ENCODE peak calls at places on chromosomes 12 and 14, in nine cellular contexts. F is globus pallidus; M is lower lobe of right lung; E is neural crest cell; W is naive thymus-derived CD4-positive, alpha-beta T cell; R is stimulated activated CD8-positive, alpha-beta memory T cell treated with anti-CD3 and anti-CD28 coated beads, Interleukin-4, amount 100 ng/mL, for 24 hours; I is NCI-H460; D is cardiac fibroblast; T is substantia nigra. Q is an unnamed sample.

GRCh38 chr14:65334765-65335411 is 77.6 kb upstream of the FUT8 start:
- DNase-seq in M (no peak), W (no peak), R (no peak), E (no peak), F (no peak), D (no peak), T (no peak), I (no peak), Q (no peak)

GRCh38 chr14:101716956-101717662 is 44.4 kb upstream of the PPP2R5C start:
- DNase-seq in I (no peak), F (no peak), W (no peak), R (no peak), E (no peak), D (peak), T (no peak), M (no peak), Q (no peak)

GRCh38 chr14:90625445-90625844 is 190.8 kb downstream of the TTC7B start:
- DNase-seq in M (no peak), I (no peak), T (no peak), R (no peak), W (no peak), E (no peak), F (no peak), D (no peak), Q (no peak)

GRCh38 chr12:57489157-57489641 is 1.3 kb downstream of the MARS1 start:
- DNase-seq in M (no peak), R (no peak), I (no peak), T (no peak), W (no peak), D (peak), F (no peak), E (no peak), Q (no peak)

GRCh38 chr12:169528-170360 is 44.2 kb downstream of the SLC6A12 start:
- DNase-seq in D (no peak), R (no peak), F (no peak), E (no peak), M (no peak), T (no peak), W (no peak), I (no peak), Q (no peak)

GRCh38 chr12:57164966-57165365 is 17.5 kb upstream of the LRP1-AS start:
- DNase-seq in T (no peak), D (peak), E (no peak), I (no peak), F (no peak), M (no peak), W (no peak), R (no peak), Q (no peak)

GRCh38 chr12:107318804-107319535 is 225.6 kb upstream of the CRY1 start:
- DNase-seq in F (no peak), E (peak), W (peak), I (no peak), R (no peak), D (peak), M (peak), T (no peak), Q (no peak)

GRCh38 chr12:52523825-52524224 is 3.6 kb upstream of the KRT5 start:
- DNase-seq in I (no peak), T (no peak), R (no peak), E (no peak), M (no peak), D (no peak), F (no peak), W (no peak), Q (no peak)

GRCh38 chr12:95538656-95539055 is 12.6 kb downstream of the USP44 start:
- DNase-seq in D (no peak), E (no peak), W (no peak), F (no peak), I (no peak), R (no peak), M (no peak), T (no peak), Q (no peak)

GRCh38 chr14:75800792-75801191 is 139.7 kb downstream of the TTLL5 start:
- DNase-seq in W (no peak), R (no peak), D (no peak), E (no peak), T (no peak), F (no peak), I (no peak), M (no peak), Q (no peak)

GRCh38 chr14:100199240-100199860 is 39.6 kb upstream of the YY1 start:
- DNase-seq in R (no peak), M (no peak), T (no peak), E (no peak), W (no peak), D (no peak), F (no peak), I (no peak), Q (no peak)

GRCh38 chr14:99179946-99180345 is 92.1 kb downstream of the BCL11B start:
- DNase-seq in W (no peak), F (no peak), T (no peak), D (no peak), R (no peak), E (no peak), I (no peak), M (no peak), Q (no peak)

GRCh38 chr14:90602088-90602687 is 205.4 kb downstream of the CALM1 start:
- DNase-seq in I (no peak), M (no peak), E (no peak), D (no peak), T (no peak), R (no peak), W (no peak), F (no peak), Q (no peak)

GRCh38 chr12:116366456-116366776 is 88.9 kb upstream of the MED13L start:
- DNase-seq in F (no peak), M (peak), E (no peak), R (no peak), T (no peak), I (no peak), D (no peak), W (no peak), Q (no peak)

GRCh38 chr12:107894589-107894988 is 120.1 kb downstream of the ASCL4 start:
- DNase-seq in E (no peak), W (no peak), M (no peak), I (no peak), R (no peak), D (no peak), F (no peak), T (no peak), Q (no peak)

GRCh38 chr12:3255071-3255470 is 177.9 kb downstream of the TSPAN9 start:
- DNase-seq in I (no peak), W (no peak), D (no peak), M (no peak), F (no peak), T (no peak), R (no peak), E (no peak), Q (no peak)

GRCh38 chr14:58131386-58131785 is 20.6 kb downstream of the ARMH4 start:
- DNase-seq in W (no peak), F (no peak), I (no peak), E (no peak), R (no peak), M (no peak), D (peak), T (no peak), Q (no peak)

GRCh38 chr14:91048256-91048655 is 12.2 kb downstream of the RPS6KA5 start:
- DNase-seq in R (no peak), I (no peak), T (no peak), E (no peak), F (no peak), M (no peak), W (no peak), D (no peak), Q (no peak)

GRCh38 chr12:4997939-4998338 is 45.7 kb upstream of the KCNA5 start:
- DNase-seq in W (no peak), D (peak), T (no peak), F (no peak), I (no peak), E (no peak), M (no peak), R (no peak), Q (peak)

GRCh38 chr12:95231190-95231589 is 13.6 kb downstream of the VEZT start:
- DNase-seq in D (peak), I (peak), M (no peak), R (no peak), E (no peak), T (no peak), W (no peak), F (no peak), Q (no peak)

GRCh38 chr12:22285871-22286270 is 48.6 kb downstream of the ST8SIA1 start:
- DNase-seq in E (no peak), D (no peak), R (no peak), T (no peak), I (no peak), F (no peak), W (no peak), M (no peak), Q (no peak)

GRCh38 chr14:32077081-32078029 is at the start of gene ARHGAP5:
- DNase-seq in M (no peak), F (no peak), T (no peak), W (peak), D (peak), E (peak), R (peak), I (no peak), Q (no peak)

GRCh38 chr14:61510736-61511557 is 184.4 kb upstream of the HIF1A start:
- DNase-seq in D (no peak), R (no peak), E (no peak), W (no peak), I (no peak), M (no peak), F (no peak), T (no peak), Q (no peak)

GRCh38 chr12:5186715-5187114 is 143.0 kb downstream of the KCNA5 start:
- DNase-seq in W (no peak), I (no peak), E (no peak), M (no peak), D (no peak), F (no peak), R (no peak), T (no peak), Q (no peak)

GRCh38 chr12:92136021-92136735 is 9.5 kb downstream of the BTG1 start:
- DNase-seq in F (no peak), E (no peak), M (no peak), R (no peak), I (no peak), T (no peak), W (no peak), D (no peak), Q (no peak)

GRCh38 chr12:75790219-75790618 is 241.4 kb downstream of the PHLDA1 start:
- DNase-seq in E (no peak), D (no peak), T (no peak), I (no peak), W (no peak), M (no peak), F (no peak), R (no peak), Q (no peak)

Q was measured in skeletal muscle cell.